ENCODE peak calls at places on chromosomes 12 and 14, in four cellular contexts. One of them, this sample, is unnamed.

GRCh38 chr14:37037636-37038387 is 134.6 kb downstream of the SLC25A21 start:
- DNase-seq in islet precursor cell: no peak
- DNase-seq in BJ: no peak
- DNase-seq in activated CD4-positive, alpha-beta T cell treated with anti-CD3 and anti-CD28 coated beads, Interleukin-2, amount 50 U/mL, for 48 hours: no peak
- DNase-seq in this sample: no peak

GRCh38 chr12:2582631-2583616 is 211.8 kb upstream of the FKBP4 start:
- DNase-seq in islet precursor cell: peak; percentile 85
- DNase-seq in BJ: no peak
- DNase-seq in activated CD4-positive, alpha-beta T cell treated with anti-CD3 and anti-CD28 coated beads, Interleukin-2, amount 50 U/mL, for 48 hours: peak; percentile 73
- DNase-seq in this sample: no peak

GRCh38 chr12:124480469-124481256 is 86.7 kb downstream of the NCOR2 start:
- DNase-seq in islet precursor cell: no peak
- DNase-seq in BJ: no peak
- DNase-seq in activated CD4-positive, alpha-beta T cell treated with anti-CD3 and anti-CD28 coated beads, Interleukin-2, amount 50 U/mL, for 48 hours: peak; percentile 70
- DNase-seq in this sample: no peak

GRCh38 chr12:54622463-54623183 is 12.1 kb downstream of the LACRT start:
- DNase-seq in islet precursor cell: no peak
- DNase-seq in BJ: no peak
- DNase-seq in activated CD4-positive, alpha-beta T cell treated with anti-CD3 and anti-CD28 coated beads, Interleukin-2, amount 50 U/mL, for 48 hours: no peak
- DNase-seq in this sample: no peak

GRCh38 chr12:56996793-56997545 is 9.4 kb downstream of the ZBTB39 start:
- DNase-seq in islet precursor cell: peak; percentile 49
- DNase-seq in BJ: no peak
- DNase-seq in activated CD4-positive, alpha-beta T cell treated with anti-CD3 and anti-CD28 coated beads, Interleukin-2, amount 50 U/mL, for 48 hours: no peak
- DNase-seq in this sample: no peak

GRCh38 chr12:65306603-65307501 is 28.4 kb downstream of the MSRB3 start:
- DNase-seq in islet precursor cell: peak; percentile 99
- DNase-seq in BJ: no peak
- DNase-seq in activated CD4-positive, alpha-beta T cell treated with anti-CD3 and anti-CD28 coated beads, Interleukin-2, amount 50 U/mL, for 48 hours: no peak
- DNase-seq in this sample: peak; percentile 2

GRCh38 chr12:85058339-85058738 is 22.2 kb downstream of the LRRIQ1 start:
- DNase-seq in islet precursor cell: no peak
- DNase-seq in BJ: no peak
- DNase-seq in activated CD4-positive, alpha-beta T cell treated with anti-CD3 and anti-CD28 coated beads, Interleukin-2, amount 50 U/mL, for 48 hours: no peak
- DNase-seq in this sample: no peak

GRCh38 chr14:68522510-68523325 is 270.1 kb downstream of the ZFP36L1 start:
- DNase-seq in islet precursor cell: peak; percentile 79
- DNase-seq in BJ: no peak
- DNase-seq in activated CD4-positive, alpha-beta T cell treated with anti-CD3 and anti-CD28 coated beads, Interleukin-2, amount 50 U/mL, for 48 hours: no peak
- DNase-seq in this sample: no peak

GRCh38 chr12:14366211-14366762 is 805 bp downstream of the ATF7IP start:
- DNase-seq in islet precursor cell: no peak
- DNase-seq in BJ: no peak
- DNase-seq in activated CD4-positive, alpha-beta T cell treated with anti-CD3 and anti-CD28 coated beads, Interleukin-2, amount 50 U/mL, for 48 hours: no peak
- DNase-seq in this sample: no peak

GRCh38 chr12:105418232-105418631 is 87.7 kb downstream of the C12orf75 start:
- DNase-seq in islet precursor cell: peak; percentile 90
- DNase-seq in BJ: peak; percentile 97
- DNase-seq in activated CD4-positive, alpha-beta T cell treated with anti-CD3 and anti-CD28 coated beads, Interleukin-2, amount 50 U/mL, for 48 hours: no peak
- DNase-seq in this sample: no peak

This sample was measured in DMS 273 treated with DMSO at 0.1 percent for 48 hours.